ENCODE peak calls at places on chromosomes 16 and 17, in nine cellular contexts. I, S, D, X, U, E, W, Y and Q are unnamed samples.

GRCh38 chr16:20344630-20345029 is 7.9 kb downstream of the UMOD start:
- DNase-seq in Y (no peak), E (no peak), S (no peak), D (no peak), W (peak), I (no peak), U (no peak), X (no peak), Q (no peak)

GRCh38 chr17:68909066-68909465 is 46.1 kb downstream of the ABCA8 start:
- DNase-seq in E (peak), I (peak), W (peak), S (peak), X (peak), U (peak), Y (peak), D (peak), Q (peak)

GRCh38 chr17:83162035-83162745 is 82.8 kb downstream of the METRNL start:
- DNase-seq in X (no peak), E (no peak), Y (no peak), I (no peak), D (no peak), U (no peak), W (no peak), S (peak), Q (no peak)

GRCh38 chr17:27612160-27612767 is 18.7 kb upstream of the LGALS9 start:
- DNase-seq in W (no peak), E (no peak), U (no peak), Y (no peak), X (no peak), I (no peak), S (no peak), D (peak), Q (no peak)

GRCh38 chr16:29975134-29975538 is 1.5 kb downstream of the TAOK2 start:
- DNase-seq in D (no peak), X (no peak), W (no peak), E (no peak), I (no peak), U (no peak), S (no peak), Y (no peak), Q (no peak)

GRCh38 chr17:17934796-17935195 is 37.4 kb downstream of the TOM1L2 start:
- DNase-seq in X (no peak), Y (no peak), U (no peak), W (no peak), I (no peak), D (no peak), E (no peak), S (no peak), Q (no peak)

GRCh38 chr17:75105269-75106080 is 4.3 kb upstream of the ARMC7 start:
- DNase-seq in X (no peak), U (peak), E (peak), W (peak), Y (peak), I (no peak), D (peak), S (no peak), Q (no peak)

GRCh38 chr17:57906910-57907309 is 48.3 kb downstream of the CUEDC1 start:
- DNase-seq in I (no peak), Y (no peak), E (no peak), S (no peak), X (no peak), U (no peak), D (no peak), W (peak), Q (no peak)

GRCh38 chr17:34275881-34276280 is 5.9 kb downstream of the CCL7 start:
- DNase-seq in X (no peak), U (peak), Y (peak), S (no peak), E (peak), W (no peak), I (peak), D (peak), Q (peak)

GRCh38 chr17:74444406-74444805 is 12.5 kb downstream of the GPRC5C start:
- DNase-seq in U (no peak), Y (no peak), D (no peak), X (peak), W (no peak), E (peak), I (peak), S (peak), Q (no peak)

GRCh38 chr16:2210386-2211365 is at the start of gene BRICD5:
- DNase-seq in W (no peak), Y (no peak), X (no peak), U (no peak), D (no peak), E (no peak), I (peak), S (no peak), Q (no peak)

GRCh38 chr16:70782237-70782636 is 18.7 kb downstream of the VAC14 start:
- DNase-seq in U (no peak), E (no peak), S (no peak), X (no peak), D (no peak), Y (no peak), I (no peak), W (no peak), Q (no peak)

GRCh38 chr17:78117027-78117981 is 11.3 kb downstream of the TMC6 start:
- DNase-seq in D (no peak), U (no peak), X (no peak), I (no peak), E (no peak), Y (no peak), W (no peak), S (no peak), Q (no peak)

GRCh38 chr17:65079489-65079900 is 23.0 kb upstream of the GNA13 start:
- DNase-seq in W (no peak), D (no peak), S (no peak), Y (no peak), I (no peak), U (no peak), E (no peak), X (no peak), Q (no peak)

GRCh38 chr17:81059026-81059425 is 24.1 kb downstream of the BAIAP2 start:
- DNase-seq in W (no peak), S (no peak), Y (no peak), X (no peak), E (peak), U (no peak), I (no peak), D (no peak), Q (no peak)

GRCh38 chr17:9195961-9196668 is 174.8 kb downstream of the NTN1 start:
- DNase-seq in E (no peak), X (no peak), Y (no peak), S (no peak), I (no peak), U (no peak), W (no peak), D (no peak), Q (no peak)

GRCh38 chr17:17182601-17183136 is 23.5 kb downstream of the PLD6 start:
- DNase-seq in W (no peak), I (no peak), U (no peak), Y (no peak), S (no peak), D (no peak), E (no peak), X (no peak), Q (no peak)

GRCh38 chr16:75114946-75115825 is 1.4 kb downstream of the LDHD start:
- DNase-seq in U (no peak), Y (no peak), S (no peak), W (no peak), I (no peak), E (no peak), D (no peak), X (no peak), Q (no peak)
- H3K4me3 ChIP-seq in U (no peak), Y (no peak), S (no peak), W (no peak), I (no peak), E (no peak), D (no peak), X (no peak), Q (no peak)

DNA sequence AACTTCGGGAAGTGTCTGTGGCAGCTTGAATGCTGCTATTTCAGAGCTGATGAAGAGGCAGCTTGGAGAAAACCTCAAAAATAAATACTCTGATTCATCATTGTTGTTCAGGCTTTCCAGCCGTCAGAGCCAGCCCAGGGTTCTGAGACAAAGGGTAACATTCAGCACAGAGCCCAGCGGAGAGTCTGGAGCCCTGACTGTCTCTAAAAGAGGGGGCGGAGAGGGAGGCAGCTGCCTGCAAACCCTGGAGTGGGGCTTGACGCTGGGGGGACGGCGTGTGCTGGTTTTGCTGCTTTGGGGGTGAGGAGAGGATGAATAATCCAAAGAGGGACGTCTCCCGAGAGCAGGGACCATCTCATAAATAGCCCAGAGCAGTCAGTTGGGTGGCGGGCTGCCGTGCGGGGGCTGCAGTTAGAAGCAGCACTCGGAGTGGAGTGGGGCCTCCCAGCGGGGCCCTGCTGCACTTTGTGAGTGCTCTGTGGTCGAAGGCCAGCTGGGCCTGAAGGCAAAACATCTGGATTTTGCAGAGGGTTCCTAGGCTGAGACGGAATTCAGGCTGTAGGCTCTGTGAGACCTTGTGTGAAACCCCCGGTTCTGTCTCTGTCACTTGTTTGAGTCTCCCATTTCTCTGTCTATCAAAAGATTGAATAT is 237.8 kb downstream of the PRKCA start:
- DNase-seq in Y (peak), U (peak), S (no peak), D (peak), E (peak), X (no peak), W (no peak), I (peak), Q (peak)
- H3K4me3 ChIP-seq in Y (peak), U (no peak), S (no peak), D (peak), E (no peak), X (no peak), W (no peak), I (peak), Q (peak)

GRCh38 chr17:1592751-1593629 is 30.4 kb upstream of the PITPNA start:
- DNase-seq in W (peak), X (no peak), Y (no peak), E (no peak), U (no peak), S (no peak), D (peak), I (no peak), Q (no peak)

GRCh38 chr17:1590747-1591473 is 28.3 kb upstream of the PITPNA start:
- DNase-seq in Y (no peak), U (no peak), E (no peak), W (no peak), X (no peak), I (no peak), D (no peak), S (no peak), Q (no peak)

GRCh38 chr17:1590031-1590746 is 27.6 kb upstream of the PITPNA start:
- DNase-seq in U (peak), Y (peak), I (peak), X (peak), S (peak), D (peak), W (no peak), E (peak), Q (no peak)

GRCh38 chr17:1593630-1593931 is 31.0 kb upstream of the PITPNA start:
- DNase-seq in X (no peak), E (no peak), Y (no peak), I (no peak), U (no peak), D (no peak), S (no peak), W (no peak), Q (no peak)

GRCh38 chr17:1591474-1592090 is 29.0 kb upstream of the PITPNA start:
- DNase-seq in I (no peak), D (no peak), Y (no peak), X (no peak), E (no peak), W (no peak), S (no peak), U (no peak), Q (no peak)
- H3K4me3 ChIP-seq in I (no peak), D (no peak), Y (no peak), X (no peak), E (no peak), W (no peak), S (no peak), U (no peak), Q (no peak)

DNA sequence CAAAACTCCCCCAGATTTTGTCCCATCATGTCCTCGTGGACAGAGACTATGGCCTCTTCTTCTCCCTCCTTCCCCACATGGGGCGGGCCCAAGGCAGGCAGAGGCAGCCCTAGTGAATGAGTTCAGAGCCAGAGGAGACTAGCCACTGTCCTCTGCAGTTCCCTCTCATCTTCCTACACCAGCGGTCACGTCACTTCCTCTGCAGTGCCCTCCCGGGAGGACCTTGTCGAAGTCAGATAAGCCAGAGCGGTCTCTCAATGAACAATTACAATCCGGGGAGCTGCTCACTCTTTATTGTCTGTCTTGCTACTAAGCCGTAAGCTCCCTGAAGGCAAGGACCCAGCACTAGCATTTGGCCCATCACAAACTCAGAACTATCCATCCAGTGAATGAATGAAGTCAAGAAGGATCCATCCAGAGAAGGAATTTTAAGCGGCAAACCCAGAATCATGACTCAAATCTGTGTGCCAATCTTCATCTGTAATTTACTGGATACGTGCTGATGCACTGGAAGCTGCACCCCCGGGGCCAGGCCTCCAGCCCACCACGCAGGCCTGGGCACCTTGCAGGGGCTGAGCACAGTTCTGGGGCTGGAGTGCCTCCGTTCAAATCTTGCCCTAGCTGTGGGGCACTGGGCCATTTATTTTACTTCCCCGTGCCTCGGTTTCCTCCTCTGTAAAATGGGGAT is 18.1 kb downstream of the ZNF423 start:
- DNase-seq in E (peak), Y (no peak), I (no peak), S (no peak), D (no peak), U (no peak), X (no peak), W (no peak), Q (no peak)
- H3K4me3 ChIP-seq in E (no peak), Y (no peak), I (no peak), S (no peak), D (no peak), U (no peak), X (no peak), W (no peak), Q (no peak)